ENCODE peak calls at places on chromosomes 4 and X, in seven cellular contexts. One of them, this sample, is unnamed.

GRCh38 chr4:3307891-3308575 is 15.2 kb downstream of the RGS12 start:
- DNase-seq in mesendoderm: no peak
- DNase-seq in H9: no peak
- DNase-seq in IMR-90: no peak
- DNase-seq in mesenchymal stem cell: no peak
- DNase-seq in trophoblast cell: no peak
- DNase-seq in H1: no peak
- DNase-seq in this sample: no peak

GRCh38 chrX:149682956-149683947 is 28.6 kb upstream of the MAGEA11 start:
- DNase-seq in mesendoderm: peak; percentile 88
- DNase-seq in H9: no peak
- DNase-seq in IMR-90: no peak
- DNase-seq in mesenchymal stem cell: no peak
- DNase-seq in trophoblast cell: no peak
- DNase-seq in H1: no peak
- DNase-seq in this sample: no peak

GRCh38 chr4:148376151-148376550 is 66.1 kb downstream of the NR3C2 start:
- DNase-seq in mesendoderm: no peak
- DNase-seq in H9: no peak
- DNase-seq in IMR-90: peak; percentile 62
- DNase-seq in mesenchymal stem cell: no peak
- DNase-seq in trophoblast cell: no peak
- DNase-seq in H1: no peak
- DNase-seq in this sample: no peak

GRCh38 chrX:139802048-139802447 is 94.1 kb upstream of the MCF2 start:
- DNase-seq in mesendoderm: no peak
- DNase-seq in H9: no peak
- DNase-seq in IMR-90: no peak
- DNase-seq in mesenchymal stem cell: no peak
- DNase-seq in trophoblast cell: no peak
- DNase-seq in H1: no peak
- DNase-seq in this sample: no peak

GRCh38 chr4:5808081-5808741 is 84.7 kb downstream of the CRMP1 start:
- DNase-seq in mesendoderm: no peak
- DNase-seq in H9: no peak
- DNase-seq in IMR-90: peak; percentile 46
- DNase-seq in mesenchymal stem cell: peak; percentile 21
- DNase-seq in trophoblast cell: no peak
- DNase-seq in H1: no peak
- DNase-seq in this sample: no peak

GRCh38 chr4:26235500-26235899 is 85.3 kb upstream of the RBPJ start:
- DNase-seq in mesendoderm: peak; percentile 16
- DNase-seq in H9: no peak
- DNase-seq in IMR-90: peak; percentile 75
- DNase-seq in mesenchymal stem cell: peak; percentile 71
- DNase-seq in trophoblast cell: no peak
- DNase-seq in H1: no peak
- DNase-seq in this sample: no peak

GRCh38 chr4:76679691-76680090 is 218.3 kb downstream of the SOWAHB start:
- DNase-seq in mesendoderm: peak; percentile 72
- DNase-seq in H9: no peak
- DNase-seq in IMR-90: no peak
- DNase-seq in mesenchymal stem cell: no peak
- DNase-seq in trophoblast cell: peak; percentile 67
- DNase-seq in H1: no peak
- DNase-seq in this sample: no peak

GRCh38 chrX:17860179-17860780 is 818 bp downstream of the RAI2 start:
- DNase-seq in mesendoderm: peak; percentile 2
- DNase-seq in H9: no peak
- DNase-seq in IMR-90: no peak
- DNase-seq in mesenchymal stem cell: peak; percentile 0
- DNase-seq in trophoblast cell: no peak
- DNase-seq in H1: peak; percentile 46
- DNase-seq in this sample: no peak

GRCh38 chr4:146329042-146329716 is 114.8 kb downstream of the REELD1 start:
- DNase-seq in mesendoderm: peak; percentile 2
- DNase-seq in H9: no peak
- DNase-seq in IMR-90: peak; percentile 90
- DNase-seq in mesenchymal stem cell: peak; percentile 60
- DNase-seq in trophoblast cell: no peak
- DNase-seq in H1: no peak
- DNase-seq in this sample: no peak

GRCh38 chr4:66539745-66540144 is 869.5 kb upstream of the EPHA5 start:
- DNase-seq in mesendoderm: no peak
- DNase-seq in H9: no peak
- DNase-seq in IMR-90: no peak
- DNase-seq in mesenchymal stem cell: no peak
- DNase-seq in trophoblast cell: no peak
- DNase-seq in H1: no peak
- DNase-seq in this sample: no peak

GRCh38 chr4:67288964-67289363 is 256.3 kb downstream of the CENPC start:
- DNase-seq in mesendoderm: peak; percentile 64
- DNase-seq in H9: peak; percentile 57
- DNase-seq in IMR-90: no peak
- DNase-seq in mesenchymal stem cell: peak; percentile 25
- DNase-seq in trophoblast cell: no peak
- DNase-seq in H1: peak; percentile 75
- DNase-seq in this sample: peak; percentile 31

GRCh38 chr4:108840426-108840975 is 77.6 kb upstream of the ETNPPL start:
- DNase-seq in mesendoderm: no peak
- DNase-seq in H9: no peak
- DNase-seq in IMR-90: no peak
- DNase-seq in mesenchymal stem cell: no peak
- DNase-seq in trophoblast cell: no peak
- DNase-seq in H1: no peak
- DNase-seq in this sample: no peak

GRCh38 chr4:10066206-10066605 is 44.9 kb upstream of the SLC2A9 start:
- DNase-seq in mesendoderm: no peak
- DNase-seq in H9: no peak
- DNase-seq in IMR-90: no peak
- DNase-seq in mesenchymal stem cell: no peak
- DNase-seq in trophoblast cell: no peak
- DNase-seq in H1: no peak
- DNase-seq in this sample: no peak

GRCh38 chr4:61540944-61541343 is 340.8 kb downstream of the ADGRL3 start:
- DNase-seq in mesendoderm: peak; percentile 74
- DNase-seq in H9: peak; percentile 36
- DNase-seq in IMR-90: no peak
- DNase-seq in mesenchymal stem cell: no peak
- DNase-seq in trophoblast cell: no peak
- DNase-seq in H1: no peak
- DNase-seq in this sample: no peak

GRCh38 chr4:15717126-15717525 is 14.3 kb downstream of the BST1 start:
- DNase-seq in mesendoderm: no peak
- DNase-seq in H9: no peak
- DNase-seq in IMR-90: peak; percentile 59
- DNase-seq in mesenchymal stem cell: peak; percentile 47
- DNase-seq in trophoblast cell: peak; percentile 17
- DNase-seq in H1: no peak
- DNase-seq in this sample: no peak

GRCh38 chr4:44661940-44662622 is 10.7 kb upstream of the YIPF7 start:
- DNase-seq in mesendoderm: no peak
- DNase-seq in H9: no peak
- DNase-seq in IMR-90: no peak
- DNase-seq in mesenchymal stem cell: no peak
- DNase-seq in trophoblast cell: no peak
- DNase-seq in H1: no peak
- DNase-seq in this sample: no peak

GRCh38 chrX:13843150-13843721 is 26.3 kb upstream of the GPM6B start:
- DNase-seq in mesendoderm: no peak
- DNase-seq in H9: no peak
- DNase-seq in IMR-90: no peak
- DNase-seq in mesenchymal stem cell: no peak
- DNase-seq in trophoblast cell: no peak
- DNase-seq in H1: no peak
- DNase-seq in this sample: no peak

GRCh38 chr4:47972181-47972580 is 44.3 kb downstream of the CNGA1 start:
- DNase-seq in mesendoderm: no peak
- DNase-seq in H9: no peak
- DNase-seq in IMR-90: no peak
- DNase-seq in mesenchymal stem cell: no peak
- DNase-seq in trophoblast cell: no peak
- DNase-seq in H1: no peak
- DNase-seq in this sample: no peak

GRCh38 chr4:47972721-47973120 is 43.8 kb downstream of the CNGA1 start:
- DNase-seq in mesendoderm: no peak
- DNase-seq in H9: no peak
- DNase-seq in IMR-90: no peak
- DNase-seq in mesenchymal stem cell: no peak
- DNase-seq in trophoblast cell: no peak
- DNase-seq in H1: no peak
- DNase-seq in this sample: no peak

DNA sequence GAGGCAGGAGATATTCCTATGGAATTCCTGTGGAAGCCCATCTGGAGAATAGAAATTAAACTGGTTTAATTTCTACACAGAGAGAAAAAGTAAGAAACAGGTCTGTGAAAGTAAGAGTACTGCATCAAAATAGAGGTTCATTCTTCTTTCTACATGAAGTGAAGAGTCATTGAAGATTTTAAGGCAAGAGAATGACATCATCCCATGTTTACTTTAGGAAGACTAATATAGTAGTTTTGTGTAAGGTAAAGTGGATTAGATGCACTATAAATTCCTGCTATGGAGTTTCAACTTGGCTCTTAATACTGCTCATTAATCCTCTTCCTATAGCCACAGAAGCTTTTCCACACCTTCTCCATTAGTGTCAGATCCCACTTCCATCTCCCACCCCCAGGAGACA is 47.6 kb downstream of the CNGA1 start:
- DNase-seq in mesendoderm: no peak
- DNase-seq in H9: no peak
- DNase-seq in IMR-90: no peak
- DNase-seq in mesenchymal stem cell: no peak
- DNase-seq in trophoblast cell: no peak
- DNase-seq in H1: no peak
- DNase-seq in this sample: no peak
- H3K4ac ChIP-seq in mesendoderm: no peak overlapping the region
- H3K4ac ChIP-seq in H9: no peak overlapping the region
- H3K4ac ChIP-seq in IMR-90: no peak overlapping the region
- H3K4ac ChIP-seq in mesenchymal stem cell: no peak overlapping the region
- H3K4ac ChIP-seq in trophoblast cell: no peak overlapping the region
- H3K4ac ChIP-seq in H1: no peak overlapping the region
- H3K4ac ChIP-seq in this sample: no peak overlapping the region

GRCh38 chrX:2878563-2878962 is 49.8 kb downstream of the GYG2 start:
- DNase-seq in mesendoderm: no peak
- DNase-seq in H9: no peak
- DNase-seq in IMR-90: no peak
- DNase-seq in mesenchymal stem cell: no peak
- DNase-seq in trophoblast cell: no peak
- DNase-seq in H1: no peak
- DNase-seq in this sample: no peak

GRCh38 chrX:2872937-2873336 is 44.2 kb downstream of the GYG2 start:
- DNase-seq in mesendoderm: no peak
- DNase-seq in H9: no peak
- DNase-seq in IMR-90: no peak
- DNase-seq in mesenchymal stem cell: no peak
- DNase-seq in trophoblast cell: no peak
- DNase-seq in H1: no peak
- DNase-seq in this sample: no peak

GRCh38 chrX:2874222-2875135 is 45.7 kb downstream of the GYG2 start:
- DNase-seq in mesendoderm: no peak
- DNase-seq in H9: no peak
- DNase-seq in IMR-90: no peak
- DNase-seq in mesenchymal stem cell: no peak
- DNase-seq in trophoblast cell: no peak
- DNase-seq in H1: no peak
- DNase-seq in this sample: no peak

GRCh38 chrX:2875136-2875481 is 46.4 kb downstream of the GYG2 start:
- DNase-seq in mesendoderm: no peak
- DNase-seq in H9: no peak
- DNase-seq in IMR-90: no peak
- DNase-seq in mesenchymal stem cell: no peak
- DNase-seq in trophoblast cell: no peak
- DNase-seq in H1: no peak
- DNase-seq in this sample: no peak

DNA sequence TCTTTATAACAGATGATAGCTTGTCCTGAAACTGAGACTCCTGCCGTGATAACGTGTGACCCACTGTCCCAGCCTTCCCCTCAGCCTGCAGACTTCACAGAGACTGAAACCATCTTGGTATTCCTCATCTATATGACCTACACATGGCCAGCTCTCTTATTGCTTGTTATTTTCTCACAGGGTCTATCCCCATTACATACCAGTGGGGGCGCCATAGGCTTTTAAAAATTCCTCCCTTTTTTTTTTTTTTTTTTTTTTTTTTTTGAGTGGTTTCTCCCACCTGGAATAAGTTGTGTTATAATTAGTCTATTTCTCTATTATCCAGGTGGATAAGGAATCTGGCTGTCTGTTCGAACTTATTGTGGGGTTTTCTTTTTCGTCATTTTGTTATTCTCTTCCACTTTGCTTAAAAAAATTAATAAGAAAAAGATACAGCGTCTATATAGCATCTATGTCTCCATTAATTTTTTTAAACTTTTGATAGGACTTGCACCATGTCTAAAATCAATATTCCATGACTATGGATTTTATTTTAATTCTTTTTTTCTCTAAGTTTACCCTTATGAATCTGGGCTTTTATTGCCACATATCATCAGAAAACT is 47.2 kb downstream of the GYG2 start:
- DNase-seq in mesendoderm: no peak
- DNase-seq in H9: no peak
- DNase-seq in IMR-90: no peak
- DNase-seq in mesenchymal stem cell: no peak
- DNase-seq in trophoblast cell: no peak
- DNase-seq in H1: no peak
- DNase-seq in this sample: no peak
- H3K4ac ChIP-seq in mesendoderm: no peak overlapping the region
- H3K4ac ChIP-seq in H9: no peak overlapping the region
- H3K4ac ChIP-seq in IMR-90: no peak overlapping the region
- H3K4ac ChIP-seq in mesenchymal stem cell: no peak overlapping the region
- H3K4ac ChIP-seq in trophoblast cell: no peak overlapping the region
- H3K4ac ChIP-seq in H1: no peak overlapping the region
- H3K4ac ChIP-seq in this sample: no peak overlapping the region

DNA sequence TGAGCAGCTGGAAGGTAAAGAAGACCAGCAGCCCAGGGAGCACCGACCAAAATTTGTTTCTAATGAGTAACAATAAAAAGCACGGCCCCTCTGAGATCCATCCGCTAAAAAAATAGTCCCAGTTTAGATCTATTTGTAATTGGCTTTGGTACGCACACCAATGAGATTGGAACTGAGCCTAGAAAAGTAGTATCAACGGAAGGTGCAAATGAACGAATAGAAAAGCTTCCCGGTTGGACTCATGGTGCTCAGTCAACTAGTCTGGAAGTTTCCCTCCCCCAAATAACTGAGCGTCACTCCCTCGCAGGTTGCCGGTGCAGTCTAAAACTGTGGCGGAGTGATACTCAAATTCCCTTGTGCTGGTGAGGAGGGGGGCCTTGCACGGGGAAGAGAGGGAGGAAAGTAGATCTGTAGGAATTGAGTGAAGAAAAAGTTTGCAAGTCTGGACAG is at the start of gene COL4A5:
- DNase-seq in mesendoderm: peak; percentile 95
- DNase-seq in H9: peak; percentile 79
- DNase-seq in IMR-90: peak; percentile 80
- DNase-seq in mesenchymal stem cell: peak; percentile 91
- DNase-seq in trophoblast cell: peak; percentile 1
- DNase-seq in H1: peak; percentile 50
- DNase-seq in this sample: peak; percentile 72
- H3K4ac ChIP-seq in mesendoderm: peak within 1 kb of the TSS; percentile 91
- H3K4ac ChIP-seq in H9: no peak within 1 kb of the TSS
- H3K4ac ChIP-seq in IMR-90: peak within 1 kb of the TSS; percentile 72
- H3K4ac ChIP-seq in mesenchymal stem cell: peak within 1 kb of the TSS; percentile 41
- H3K4ac ChIP-seq in trophoblast cell: peak within 1 kb of the TSS; percentile 52
- H3K4ac ChIP-seq in H1: no peak within 1 kb of the TSS
- H3K4ac ChIP-seq in this sample: no peak within 1 kb of the TSS

GRCh38 chr4:101419324-101420135 is 72.2 kb upstream of the PPP3CA start:
- DNase-seq in mesendoderm: no peak
- DNase-seq in H9: no peak
- DNase-seq in IMR-90: peak; percentile 41
- DNase-seq in mesenchymal stem cell: peak; percentile 28
- DNase-seq in trophoblast cell: no peak
- DNase-seq in H1: no peak
- DNase-seq in this sample: peak; percentile 27
- H3K4ac ChIP-seq in mesendoderm: no peak overlapping the region
- H3K4ac ChIP-seq in H9: no peak overlapping the region
- H3K4ac ChIP-seq in IMR-90: no peak overlapping the region
- H3K4ac ChIP-seq in mesenchymal stem cell: no peak overlapping the region
- H3K4ac ChIP-seq in trophoblast cell: no peak overlapping the region
- H3K4ac ChIP-seq in H1: no peak overlapping the region
- H3K4ac ChIP-seq in this sample: no peak overlapping the region